ENCODE peak calls at places on chromosome 10, in nine cellular contexts. T is GM23338, A is upper lobe of right lung, F is coronary artery, E is cardiac muscle cell, Z is AG10803, S is left lung, Q is cardiac fibroblast, N is breast epithelium. P is an unnamed sample.

GRCh38 chr10:88473989-88474883 is 108.9 kb downstream of the RNLS start:
- DNase-seq in Q (no peak), S (peak; percentile 54), Z (no peak), E (no peak), F (no peak), A (peak; percentile 63), N (peak; percentile 50), T (peak; percentile 3), P (peak; percentile 82)

GRCh38 chr10:4671451-4672145 is 154.4 kb upstream of the AKR1E2 start:
- DNase-seq in E (no peak), A (no peak), Q (no peak), Z (peak; percentile 54), S (no peak), T (no peak), N (no peak), F (no peak), P (no peak)

GRCh38 chr10:644076-644942 is 45.2 kb downstream of the DIP2C start:
- DNase-seq in Z (no peak), E (no peak), T (no peak), S (no peak), A (peak; percentile 58), N (no peak), F (no peak), Q (no peak), P (no peak)

GRCh38 chr10:112446055-112446854 is 459 bp downstream of the ZDHHC6 start:
- DNase-seq in Q (peak; percentile 6), N (no peak), Z (peak; percentile 5), S (no peak), T (no peak), F (no peak), A (no peak), E (peak; percentile 16), P (no peak)

GRCh38 chr10:104686829-104687228 is 45.7 kb downstream of the SORCS3 start:
- DNase-seq in T (no peak), E (no peak), F (no peak), Z (no peak), Q (no peak), A (no peak), N (no peak), S (no peak), P (no peak)

GRCh38 chr10:83862723-83863122 is 276.6 kb upstream of the GHITM start:
- DNase-seq in Q (no peak), Z (no peak), A (no peak), S (no peak), E (no peak), F (no peak), T (no peak), N (no peak), P (no peak)

GRCh38 chr10:34124522-34125035 is 690.5 kb downstream of the PARD3 start:
- DNase-seq in S (peak; percentile 55), N (no peak), Q (peak; percentile 60), Z (peak; percentile 73), T (no peak), F (no peak), E (peak; percentile 68), A (no peak), P (no peak)

GRCh38 chr10:103651783-103652476 is 158.4 kb downstream of the NEURL1 start:
- DNase-seq in E (no peak), Z (no peak), Q (no peak), N (no peak), S (no peak), A (no peak), F (no peak), T (no peak), P (no peak)

GRCh38 chr10:6108631-6109443 is 20.0 kb downstream of the RBM17 start:
- DNase-seq in Z (peak; percentile 46), N (no peak), E (peak; percentile 57), Q (peak; percentile 57), T (peak; percentile 90), F (no peak), A (no peak), S (no peak), P (no peak)

GRCh38 chr10:6274040-6274439 is 71.3 kb downstream of the PFKFB3 start:
- DNase-seq in Q (peak; percentile 57), A (no peak), N (no peak), Z (peak; percentile 38), E (peak; percentile 67), S (no peak), T (no peak), F (no peak), P (no peak)

GRCh38 chr10:124740374-124741280 is 3.6 kb downstream of the FAM53B start:
- DNase-seq in N (no peak), E (peak; percentile 70), S (peak; percentile 79), Q (peak; percentile 67), A (peak; percentile 78), F (no peak), T (peak; percentile 46), Z (peak; percentile 45), P (no peak)

GRCh38 chr10:27743736-27744477 is 1.7 kb downstream of the MKX start:
- DNase-seq in A (peak; percentile 64), N (no peak), Z (peak; percentile 35), S (peak; percentile 35), E (peak; percentile 24), T (peak; percentile 61), F (no peak), Q (peak; percentile 21), P (no peak)

GRCh38 chr10:73094249-73094850 is 2.3 kb downstream of the P4HA1 start:
- DNase-seq in Q (peak; percentile 29), F (no peak), T (no peak), N (no peak), E (peak; percentile 41), A (no peak), S (no peak), Z (no peak), P (no peak)

GRCh38 chr10:126551197-126551596 is 119.3 kb downstream of the C10orf90 start:
- DNase-seq in Q (no peak), S (no peak), F (no peak), N (no peak), A (no peak), Z (peak; percentile 65), T (no peak), E (no peak), P (no peak)

GRCh38 chr10:86400705-86401587 is 34.4 kb upstream of the GRID1 start:
- DNase-seq in T (peak; percentile 47), F (peak; percentile 84), S (peak; percentile 50), A (peak; percentile 81), Q (peak; percentile 38), E (peak; percentile 42), N (peak; percentile 61), Z (peak; percentile 52), P (no peak)

GRCh38 chr10:44370731-44371248 is 14.1 kb downstream of the CXCL12 start:
- DNase-seq in N (no peak), A (no peak), E (peak; percentile 32), Q (no peak), S (no peak), T (peak; percentile 85), Z (no peak), F (no peak), P (no peak)

DNA sequence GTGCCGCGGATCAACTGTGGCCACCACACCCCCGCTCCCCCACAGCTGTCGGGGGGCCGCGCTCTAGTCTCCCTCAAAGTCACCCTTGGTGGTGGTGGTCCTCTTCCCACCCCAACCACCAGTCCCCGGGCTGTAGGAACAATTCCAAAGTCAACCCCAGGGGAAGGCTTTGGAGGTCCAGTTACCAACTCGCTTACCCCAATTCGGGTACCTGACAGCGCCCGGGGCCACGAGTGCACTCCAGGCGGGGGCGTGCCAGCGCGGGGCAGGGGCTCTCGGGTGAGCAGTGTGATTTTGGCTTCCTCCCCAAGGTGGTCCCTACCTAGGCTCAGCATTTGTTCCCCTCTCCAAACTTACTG is 584 bp upstream of the ZMIZ1 start:
- DNase-seq in Z (no peak), A (peak; percentile 75), Q (peak; percentile 26), S (no peak), N (no peak), E (peak; percentile 34), T (peak; percentile 57), F (peak; percentile 81), P (no peak)
- TF ChIP-seq CTCF in Z (no peak), A (no peak), Q (no peak), S (no peak), N (no peak), E (no peak), T (peak; percentile 15), F (no peak), P (peak; percentile 15)

DNA sequence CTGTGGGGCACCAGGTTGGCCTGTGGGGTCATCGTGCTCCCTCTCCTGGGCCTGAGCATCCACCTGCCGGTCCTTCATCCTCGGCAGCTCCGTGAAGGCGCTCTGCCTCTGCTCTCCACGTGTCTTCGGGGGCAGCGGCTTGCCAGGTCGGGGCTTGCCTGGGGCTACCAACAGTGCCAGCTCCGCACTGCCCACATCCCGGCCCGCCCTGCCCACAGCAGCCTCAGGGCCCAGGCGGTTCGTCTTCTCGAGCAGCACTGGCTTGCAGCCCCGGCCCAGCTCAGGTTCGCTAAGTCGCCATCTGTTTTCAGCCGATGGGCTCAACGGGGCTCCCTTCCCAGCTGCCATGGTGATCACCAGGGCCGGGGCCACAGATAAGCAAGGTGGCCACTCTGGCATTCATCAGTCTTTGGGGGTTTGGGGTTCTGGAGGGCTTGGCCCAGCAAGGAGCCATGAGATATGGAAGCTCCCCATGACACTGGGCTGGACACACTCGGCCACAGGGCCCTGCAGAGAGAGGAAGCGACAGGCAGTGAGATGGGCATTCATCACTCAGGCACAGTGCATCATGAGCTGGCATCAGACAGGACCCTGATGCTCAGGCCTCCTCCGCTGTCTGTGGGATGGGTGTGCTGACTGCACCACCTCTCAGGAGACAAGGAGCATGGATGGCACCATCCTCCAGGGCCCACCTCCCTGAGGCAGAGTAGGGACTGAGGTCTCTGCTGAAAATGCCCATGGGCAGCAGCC is 15.5 kb downstream of the ZNF488 start:
- DNase-seq in T (no peak), S (no peak), Z (no peak), E (no peak), N (peak; percentile 47), Q (no peak), F (peak; percentile 54), A (peak; percentile 57), P (no peak)
- H3K4me3 ChIP-seq in T (no peak overlapping the region), S (no peak overlapping the region), Z (no peak overlapping the region), E (no peak overlapping the region), N (no peak overlapping the region), Q (no peak overlapping the region), F (no peak overlapping the region), A (no peak overlapping the region), P (no peak overlapping the region)

GRCh38 chr10:61970182-61971015 is 68.9 kb downstream of the ARID5B start:
- DNase-seq in T (no peak), N (no peak), S (no peak), Z (peak; percentile 52), A (no peak), E (peak; percentile 64), F (no peak), Q (peak; percentile 71), P (no peak)
- TF ChIP-seq CTCF in T (no peak), N (no peak), S (no peak), Z (no peak), A (no peak), E (no peak), F (no peak), Q (no peak), P (no peak)

DNA sequence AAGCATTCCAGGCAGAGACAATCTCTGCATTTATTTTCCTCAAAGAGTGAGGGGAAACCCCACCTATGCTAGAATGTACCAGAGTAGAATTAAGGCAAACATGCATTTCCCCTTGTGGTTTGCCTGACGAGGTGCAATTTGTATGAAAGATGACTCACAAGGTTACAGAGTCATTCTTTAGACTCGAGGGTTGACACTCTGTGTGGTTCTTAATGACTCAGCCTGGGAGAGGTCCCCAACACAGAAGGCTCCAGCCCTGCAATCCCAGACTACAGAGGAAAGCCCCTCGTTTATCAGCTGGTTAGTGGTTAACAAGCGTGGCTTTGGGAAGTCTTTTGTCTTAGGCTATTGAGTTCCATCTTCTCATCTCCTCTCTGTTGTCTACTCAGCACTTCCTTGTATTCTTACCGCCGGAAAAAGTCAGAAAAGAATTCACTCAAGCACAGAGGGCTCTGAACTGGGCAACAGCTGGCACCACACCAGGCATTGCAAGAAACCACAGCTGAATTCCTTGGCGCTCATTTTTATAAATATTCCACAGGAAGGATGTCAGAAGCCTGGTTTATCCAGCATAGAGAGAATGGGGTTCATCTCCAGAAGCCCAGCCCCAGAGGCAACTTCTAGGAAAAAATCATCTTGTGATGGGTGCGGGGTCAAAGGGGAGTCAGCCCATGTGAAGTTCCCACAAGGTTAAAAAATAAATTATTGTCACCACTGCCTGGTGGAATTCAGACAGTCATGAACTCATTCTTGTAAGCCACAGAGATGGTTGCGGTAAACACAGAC is 24.4 kb upstream of the SVIL start:
- DNase-seq in F (no peak), S (peak; percentile 74), E (peak; percentile 97), Q (peak; percentile 97), N (no peak), Z (peak; percentile 98), A (peak; percentile 76), T (no peak), P (no peak)
- H3K4me3 ChIP-seq in F (peak overlapping the region; percentile 41), S (no peak overlapping the region), E (no peak overlapping the region), Q (no peak overlapping the region), N (no peak overlapping the region), Z (no peak overlapping the region), A (no peak overlapping the region), T (no peak overlapping the region), P (no peak overlapping the region)

P was measured in LNCaP clone FGC.